ENCODE peak calls at places on chromosomes 1 and 21, in five cellular contexts. P is HepG2, L is H1, O is K562, R is GM12878. J is an unnamed sample.

GRCh38 chr1:91883470-91883869 is 2.5 kb downstream of the TGFBR3 start:
- DNase-seq in L (no peak), R (no peak), O (peak; percentile 21), P (peak; percentile 23), J (no peak)

GRCh38 chr1:229070168-229070567 is 200.7 kb upstream of the RAB4A start:
- DNase-seq in R (no peak), P (no peak), O (no peak), L (no peak), J (no peak)

GRCh38 chr1:65407875-65408274 is 12.6 kb upstream of the LEPR start:
- DNase-seq in R (no peak), O (no peak), L (no peak), P (peak; percentile 77), J (no peak)

GRCh38 chr21:44057055-44057454 is 44.9 kb downstream of the TRAPPC10 start:
- DNase-seq in P (no peak), R (no peak), O (no peak), L (no peak), J (no peak)

GRCh38 chr1:22855668-22856606 is 116.7 kb downstream of the LACTBL1 start:
- DNase-seq in R (no peak), O (no peak), L (no peak), P (no peak), J (no peak)

GRCh38 chr1:96999191-96999590 is 277.6 kb downstream of the PTBP2 start:
- DNase-seq in L (no peak), P (no peak), R (no peak), O (no peak), J (no peak)

GRCh38 chr1:228882041-228882784 is 146.9 kb downstream of the RHOU start:
- DNase-seq in R (no peak), O (no peak), P (no peak), L (peak; percentile 36), J (no peak)

GRCh38 chr21:35906587-35906986 is 153.7 kb downstream of the SETD4 start:
- DNase-seq in R (no peak), O (no peak), P (no peak), L (no peak), J (no peak)

GRCh38 chr1:45340816-45341215 is 576 bp upstream of the MUTYH start:
- DNase-seq in L (no peak), P (peak; percentile 18), O (peak; percentile 67), R (no peak), J (peak; percentile 26)

GRCh38 chr1:94218332-94218731 is 19.1 kb downstream of the ARHGAP29 start:
- DNase-seq in L (no peak), P (no peak), O (no peak), R (no peak), J (no peak)

GRCh38 chr1:14429577-14429976 is 168.9 kb upstream of the KAZN start:
- DNase-seq in L (no peak), P (no peak), R (no peak), O (no peak), J (no peak)

GRCh38 chr1:221164029-221164428 is 284.8 kb downstream of the HLX start:
- DNase-seq in P (no peak), L (no peak), R (no peak), O (no peak), J (no peak)

GRCh38 chr21:45615145-45615711 is 28.3 kb upstream of the PCBP3 start:
- DNase-seq in L (no peak), R (peak; percentile 78), O (peak; percentile 31), P (peak; percentile 23), J (no peak)

GRCh38 chr1:8133657-8134430 is 107.7 kb upstream of the ERRFI1 start:
- DNase-seq in O (no peak), P (peak; percentile 53), L (no peak), R (no peak), J (no peak)

GRCh38 chr1:28112388-28113311 is 24.2 kb upstream of the EYA3 start:
- DNase-seq in O (peak; percentile 83), P (peak; percentile 46), L (no peak), R (no peak), J (peak; percentile 70)

GRCh38 chr1:109248797-109249629 is at the start of gene CELSR2:
- DNase-seq in P (peak; percentile 25), O (peak; percentile 91), R (no peak), L (peak; percentile 90), J (peak; percentile 97)

GRCh38 chr1:157580179-157580827 is 17.6 kb downstream of the FCRL4 start:
- DNase-seq in R (peak; percentile 53), L (peak; percentile 53), P (peak; percentile 63), O (peak; percentile 65), J (peak; percentile 90)

GRCh38 chr1:157639800-157640199 is 41.9 kb upstream of the FCRL4 start:
- DNase-seq in R (no peak), O (no peak), L (no peak), P (no peak), J (no peak)

GRCh38 chr1:90835661-90836344 is 118.7 kb upstream of the BARHL2 start:
- DNase-seq in O (no peak), L (peak; percentile 80), R (no peak), P (no peak), J (peak; percentile 75)

GRCh38 chr1:199362996-199363395 is 664.5 kb upstream of the NR5A2 start:
- DNase-seq in L (no peak), R (no peak), O (no peak), P (no peak), J (no peak)

GRCh38 chr1:47756411-47756810 is 240.8 kb downstream of the TRABD2B start:
- DNase-seq in P (no peak), R (no peak), L (no peak), O (no peak), J (no peak)

GRCh38 chr1:151593651-151594625 is 17.9 kb upstream of the SNX27 start:
- DNase-seq in R (no peak), O (peak; percentile 83), L (peak; percentile 92), P (peak; percentile 59), J (peak; percentile 95)

GRCh38 chr1:163047951-163048659 is 21.1 kb upstream of the RGS4 start:
- DNase-seq in O (no peak), L (no peak), P (no peak), R (no peak), J (no peak)

GRCh38 chr1:233440952-233441401 is 113.5 kb downstream of the MAP3K21 start:
- DNase-seq in R (peak; percentile 54), O (peak; percentile 79), L (peak; percentile 54), P (peak; percentile 31), J (peak; percentile 96)

GRCh38 chr1:164369698-164370365 is 189.2 kb upstream of the PBX1 start:
- DNase-seq in L (no peak), O (no peak), P (no peak), R (no peak), J (no peak)

GRCh38 chr1:3320246-3321152 is 134.0 kb upstream of the ARHGEF16 start:
- DNase-seq in R (no peak), O (no peak), P (peak; percentile 99), L (no peak), J (no peak)

GRCh38 chr1:55428944-55429931 is 214.1 kb upstream of the USP24 start:
- DNase-seq in O (peak; percentile 27), R (no peak), P (peak; percentile 100), L (no peak), J (peak; percentile 7)

GRCh38 chr1:50829010-50829958 is 130.8 kb downstream of the FAF1 start:
- DNase-seq in R (no peak), O (no peak), L (no peak), P (no peak), J (no peak)

GRCh38 chr21:27831821-27832569 is 865.1 kb upstream of the ADAMTS5 start:
- DNase-seq in L (no peak), O (no peak), R (no peak), P (no peak), J (no peak)

GRCh38 chr1:56968878-56969495 is 3.2 kb upstream of the C8B start:
- DNase-seq in P (no peak), O (no peak), L (no peak), R (no peak), J (no peak)

GRCh38 chr1:171286032-171286705 is 27.8 kb upstream of the FMO4 start:
- DNase-seq in P (no peak), R (no peak), L (no peak), O (no peak), J (no peak)

GRCh38 chr1:229582011-229582694 is 23.6 kb upstream of the ABCB10 start:
- DNase-seq in P (peak; percentile 50), L (no peak), O (no peak), R (no peak), J (no peak)

GRCh38 chr1:39788758-39789570 is at the start of gene BMP8B:
- DNase-seq in L (peak; percentile 75), R (no peak), P (no peak), O (peak; percentile 79), J (peak; percentile 64)
- TF ChIP-seq EZH2 in L (peak; percentile 75), R (no peak), P (no peak), O (no peak), J (peak; percentile 53)

DNA sequence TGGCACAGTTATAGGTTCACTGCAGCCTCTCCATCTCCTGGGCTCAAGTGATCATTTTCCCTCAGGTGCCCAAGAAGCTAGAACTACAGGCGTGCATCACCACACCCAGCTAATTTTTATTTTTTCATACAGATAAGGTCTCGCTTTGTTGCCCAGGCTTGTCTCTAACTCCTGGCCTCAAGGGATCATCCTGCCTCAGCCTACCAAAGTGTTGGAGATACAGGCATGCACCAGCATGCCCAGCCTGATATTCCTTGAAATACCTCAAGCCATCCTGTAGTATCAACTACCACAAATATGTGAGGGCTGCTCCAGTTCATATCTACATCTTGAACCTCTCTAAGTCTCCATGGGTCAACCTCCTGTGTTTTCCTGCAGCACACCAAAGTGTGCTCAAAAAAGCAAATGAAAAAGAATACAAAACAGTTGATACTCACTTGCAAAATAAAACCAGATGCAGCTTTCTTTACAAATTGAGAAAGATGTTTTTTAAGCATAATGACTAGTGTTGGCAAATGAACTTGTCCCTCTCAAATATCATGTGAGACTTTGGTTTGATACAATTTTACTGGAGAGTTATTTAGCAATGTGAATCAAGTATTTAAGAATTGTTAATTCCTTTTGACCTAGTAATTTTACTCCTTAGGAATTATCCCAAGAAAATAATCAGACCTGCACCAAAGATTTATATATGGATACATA is 197.8 kb downstream of the NRIP1 start:
- DNase-seq in O (no peak), R (no peak), P (no peak), L (no peak), J (no peak)
- H3K4me1 ChIP-seq in O (peaks cover 16% of the 10 kb centered on the region), R (peaks cover 28% of the 10 kb centered on the region), P (peaks cover 54% of the 10 kb centered on the region), L (no peaks in the 10 kb centered on the region), J (peaks cover 7% of the 10 kb centered on the region)

GRCh38 chr1:225532240-225532944 is 104.6 kb upstream of the LBR start:
- DNase-seq in O (no peak), L (no peak), R (no peak), P (no peak), J (no peak)
- TF ChIP-seq CREB1 in O (no peak), L (no peak), R (no peak), P (no peak), J (no peak)

GRCh38 chr1:107964397-107965111 is 426 bp downstream of the VAV3 start:
- DNase-seq in R (no peak), P (no peak), O (no peak), L (peak; percentile 77), J (peak; percentile 81)
- TF ChIP-seq EZH2 in R (no peak), P (no peak), O (no peak), L (peak; percentile 23), J (peak; percentile 28)

GRCh38 chr1:183097438-183098051 is 74.3 kb downstream of the LAMC1 start:
- DNase-seq in P (no peak), R (no peak), O (no peak), L (no peak), J (peak; percentile 32)

GRCh38 chr1:183096889-183097288 is 73.7 kb downstream of the LAMC1 start:
- DNase-seq in P (no peak), R (no peak), O (no peak), L (no peak), J (no peak)

GRCh38 chr1:183094376-183094775 is 71.2 kb downstream of the LAMC1 start:
- DNase-seq in O (no peak), P (no peak), R (no peak), L (no peak), J (no peak)

GRCh38 chr1:183098349-183098748 is 75.1 kb downstream of the LAMC1 start:
- DNase-seq in O (no peak), R (no peak), L (no peak), P (peak; percentile 37), J (no peak)

GRCh38 chr1:183096351-183096750 is 73.1 kb downstream of the LAMC1 start:
- DNase-seq in O (no peak), R (no peak), L (no peak), P (no peak), J (no peak)
- H3K4me1 ChIP-seq in O (no peaks in the 10 kb centered on the region), R (peaks cover 4% of the 10 kb centered on the region), L (peaks cover 7% of the 10 kb centered on the region), P (peaks cover 92% of the 10 kb centered on the region), J (peaks cover 69% of the 10 kb centered on the region)

J was measured in GM23338.